ENCODE peak calls at places on chromosomes 1 and 21, in six cellular contexts. I is mucosa of descending colon, H is GM23338, R is H1, P is ascending aorta, Z is kidney. A is an unnamed sample. For H3K4me1, the result is how much of the 10 kb centered on the place peaks cover.

GRCh38 chr1:156868341-156868740 is 7.7 kb downstream of the NTRK1 start:
- DNase-seq in R (no peak), Z (peak), P (no peak), I (no peak), H (no peak), A (no peak)

GRCh38 chr1:96865731-96866684 is 144.4 kb downstream of the PTBP2 start:
- DNase-seq in I (no peak), Z (no peak), R (no peak), H (no peak), P (no peak), A (no peak)

GRCh38 chr1:179169616-179170467 is 59.6 kb downstream of the ABL2 start:
- DNase-seq in Z (no peak), H (no peak), R (no peak), P (no peak), I (no peak), A (no peak)

GRCh38 chr1:84271452-84272273 is 29.8 kb upstream of the SAMD13 start:
- DNase-seq in P (no peak), I (peak), R (no peak), H (peak), Z (no peak), A (no peak)

GRCh38 chr1:59173721-59174120 is 123.2 kb upstream of the FGGY start:
- DNase-seq in R (no peak), Z (no peak), H (no peak), I (no peak), P (no peak), A (no peak)

GRCh38 chr21:29423051-29423450 is 124.3 kb downstream of the BACH1 start:
- DNase-seq in H (no peak), P (no peak), I (no peak), R (no peak), Z (no peak), A (no peak)

GRCh38 chr1:58762806-58763205 is 21.0 kb downstream of the JUN start:
- DNase-seq in I (no peak), R (no peak), H (no peak), Z (no peak), P (no peak), A (no peak)

GRCh38 chr1:183270541-183271141 is 84.6 kb downstream of the LAMC2 start:
- DNase-seq in R (no peak), H (no peak), P (no peak), I (no peak), Z (no peak), A (no peak)

GRCh38 chr1:228207851-228208821 is at the start of gene OBSCN:
- DNase-seq in R (no peak), P (peak), Z (peak), H (peak), I (no peak), A (no peak)

GRCh38 chr1:58573705-58574591 is 3.1 kb downstream of the TACSTD2 start:
- DNase-seq in P (no peak), R (no peak), I (no peak), Z (no peak), H (no peak), A (no peak)

DNA sequence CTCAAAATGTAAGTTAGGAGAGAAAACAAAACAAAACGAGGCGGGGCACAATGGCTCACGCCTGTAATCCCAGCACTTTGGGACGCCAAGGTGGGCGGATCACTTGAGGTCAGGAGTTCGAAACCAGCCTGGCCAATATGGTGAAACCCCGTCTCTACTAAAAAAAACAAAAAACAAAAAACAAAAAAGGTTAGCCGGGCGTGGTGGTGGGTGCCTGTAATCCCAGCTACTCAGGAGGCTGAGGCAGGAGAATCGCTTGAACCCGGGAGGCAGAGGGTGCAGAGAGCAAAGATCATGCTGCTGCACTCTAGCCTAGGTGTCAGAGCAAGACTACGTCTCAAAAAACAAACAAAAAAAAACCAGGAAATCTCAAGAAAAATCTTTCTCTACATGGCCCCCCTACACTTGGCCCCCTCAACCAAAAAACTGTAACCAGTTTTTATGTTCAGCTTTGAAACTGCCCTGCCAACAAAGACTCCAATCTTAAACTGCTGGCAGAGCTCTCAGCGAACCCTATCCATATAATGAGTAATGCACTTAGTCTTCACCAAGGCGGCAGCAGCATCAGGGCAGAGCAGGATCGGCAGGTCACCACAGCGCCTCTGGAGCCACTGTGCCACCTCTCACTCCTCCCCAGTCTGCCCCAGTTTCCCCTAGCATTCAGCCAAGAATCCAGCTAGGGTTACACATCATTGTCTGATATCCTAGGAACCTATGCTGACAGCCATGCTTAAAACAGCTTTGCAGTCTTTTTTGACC is 71.7 kb downstream of the JAK1 start:
- DNase-seq in I (no peak), Z (no peak), R (no peak), P (no peak), H (no peak), A (no peak)
- H3K4me1 ChIP-seq in I (under half), Z (under half), R (under half), P (under half), H (under half), A (under half)

DNA sequence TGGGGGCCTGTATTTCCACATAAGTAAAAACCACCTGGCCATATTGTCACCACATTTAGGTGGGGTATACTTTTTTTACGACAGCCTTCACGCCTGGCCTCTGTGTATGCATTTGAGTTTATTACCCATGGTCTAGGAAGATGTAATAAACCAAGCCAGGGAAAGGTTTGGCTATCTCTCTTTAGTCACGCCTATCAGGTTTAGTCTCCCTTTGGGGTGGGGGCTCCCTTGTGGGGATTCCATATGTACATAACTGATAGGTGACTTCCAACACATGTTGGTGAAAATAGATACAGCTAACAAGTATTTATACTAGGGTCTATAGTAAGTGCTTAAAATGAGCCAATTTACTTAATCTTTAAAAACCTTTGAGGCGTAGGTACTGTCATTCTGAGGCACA is 4.2 kb downstream of the YBX1 start:
- DNase-seq in I (no peak), H (no peak), P (no peak), Z (no peak), R (no peak), A (no peak)
- H3K4me1 ChIP-seq in I (half or more), H (half or more), P (under half), Z (under half), R (under half), A (half or more)

DNA sequence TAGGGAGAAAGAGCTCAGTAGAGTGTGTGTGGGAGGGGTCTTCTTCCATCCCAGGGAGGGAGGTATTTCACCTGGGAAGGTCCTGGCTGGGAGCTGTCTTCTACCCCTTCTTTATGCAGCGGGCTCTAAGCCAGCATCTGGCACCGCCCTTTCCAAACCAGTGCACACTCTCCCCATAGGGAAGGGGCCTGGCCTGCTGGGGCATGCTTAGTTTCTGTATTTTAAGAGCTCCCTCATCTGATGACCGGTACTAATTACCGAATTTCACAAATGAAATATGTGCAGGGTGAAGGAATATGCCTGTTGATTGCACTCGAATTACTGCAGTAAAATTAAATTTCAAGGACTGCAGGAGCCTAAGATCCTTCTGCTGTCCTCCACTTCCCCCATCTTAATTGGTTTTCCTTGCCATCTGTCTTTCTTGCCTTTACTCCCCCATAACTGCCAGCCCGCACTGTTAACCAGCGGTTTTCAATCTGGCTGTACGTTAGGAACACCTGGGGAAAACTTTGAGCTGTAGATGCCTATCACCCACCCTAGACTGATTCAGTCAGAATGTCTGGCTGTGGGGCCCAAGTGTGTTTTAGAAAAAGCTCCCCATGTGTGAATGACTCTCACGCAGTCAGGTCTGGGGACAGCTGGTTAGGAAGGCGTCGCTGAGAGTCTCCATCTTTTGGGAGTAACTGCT is 20.1 kb downstream of the GALNT2 start:
- DNase-seq in H (no peak), I (no peak), R (no peak), P (no peak), Z (no peak), A (no peak)
- H3K4me1 ChIP-seq in H (under half), I (under half), R (under half), P (under half), Z (under half), A (under half)

GRCh38 chr1:8706995-8707396 is 110.4 kb downstream of the RERE start:
- DNase-seq in H (peak), R (no peak), Z (no peak), I (no peak), P (no peak), A (no peak)

GRCh38 chr1:8706291-8706690 is 111.1 kb downstream of the RERE start:
- DNase-seq in P (no peak), R (no peak), I (no peak), Z (no peak), H (no peak), A (no peak)

GRCh38 chr1:8705104-8705503 is 112.3 kb downstream of the RERE start:
- DNase-seq in Z (no peak), P (no peak), R (no peak), H (no peak), I (no peak), A (no peak)

GRCh38 chr1:8711161-8711560 is 106.3 kb downstream of the RERE start:
- DNase-seq in H (no peak), I (no peak), R (no peak), Z (no peak), P (no peak), A (no peak)

DNA sequence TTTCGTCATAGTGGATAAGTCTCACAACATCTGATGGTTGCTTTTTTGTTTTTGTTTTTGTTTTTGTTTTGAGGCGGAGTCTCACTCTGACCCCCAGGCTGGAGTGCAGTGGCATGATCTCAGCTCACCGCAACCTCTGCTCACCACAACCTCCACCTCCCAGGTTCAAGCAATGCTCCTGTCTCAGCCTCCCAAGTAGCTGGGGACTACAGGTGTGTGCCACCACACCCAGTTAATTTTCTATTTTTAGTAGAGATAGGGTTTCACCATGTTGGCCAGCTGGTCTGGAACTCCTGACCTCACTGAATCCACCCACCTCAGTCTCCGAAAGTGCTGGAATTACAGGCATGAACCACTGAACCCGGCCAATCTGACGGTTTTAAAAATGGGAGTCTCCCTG is 109.2 kb downstream of the RERE start:
- DNase-seq in R (no peak), H (no peak), Z (no peak), P (no peak), I (no peak), A (no peak)
- H3K4me1 ChIP-seq in R (under half), H (under half), Z (under half), P (under half), I (under half), A (under half)